ENCODE peak calls at places on chromosomes 11 and 22, in seven cellular contexts. R is psoas muscle, S is AG04449, I is astrocyte of the spinal cord, K is GM06990, Y is tibial nerve, C is BJ. G is an unnamed sample.
A peak's percentile ranks its signal among the peaks of the same experiment; 100 is the strongest.

GRCh38 chr11:2290351-2290841 is 11.3 kb downstream of the C11orf21 start:
- DNase-seq in R (peak; percentile 30), S (no peak), I (no peak), K (no peak), Y (no peak), C (no peak), G (no peak)

GRCh38 chr11:27210509-27210908 is 152.5 kb downstream of the CCDC34 start:
- DNase-seq in R (no peak), S (no peak), I (no peak), K (no peak), Y (no peak), C (no peak), G (no peak)

GRCh38 chr11:99197477-99197876 is 176.7 kb downstream of the CNTN5 start:
- DNase-seq in R (no peak), S (no peak), I (no peak), K (no peak), Y (no peak), C (no peak), G (no peak)

GRCh38 chr11:123608371-123608770 is 46.1 kb downstream of the SCN3B start:
- DNase-seq in R (no peak), S (no peak), I (no peak), K (no peak), Y (no peak), C (no peak), G (no peak)

GRCh38 chr11:128695539-128696221 is 1.8 kb downstream of the FLI1 start:
- DNase-seq in R (no peak), S (no peak), I (peak; percentile 37), K (no peak), Y (peak; percentile 57), C (no peak), G (peak; percentile 66)

GRCh38 chr22:18110194-18110943 is at the start of gene TUBA8:
- DNase-seq in R (peak; percentile 89), S (no peak), I (peak; percentile 20), K (peak; percentile 85), Y (no peak), C (no peak), G (peak; percentile 87)

GRCh38 chr11:27423125-27423524 is 49.5 kb downstream of the LGR4 start:
- DNase-seq in R (peak; percentile 59), S (peak; percentile 41), I (no peak), K (no peak), Y (peak; percentile 17), C (peak; percentile 26), G (no peak)

GRCh38 chr11:19978668-19979518 is 181.4 kb downstream of the DBX1 start:
- DNase-seq in R (no peak), S (peak; percentile 52), I (peak; percentile 95), K (peak; percentile 29), Y (no peak), C (no peak), G (peak; percentile 61)

GRCh38 chr11:71238285-71238875 is 14.0 kb downstream of the SHANK2 start:
- DNase-seq in R (no peak), S (no peak), I (no peak), K (no peak), Y (no peak), C (no peak), G (no peak)

GRCh38 chr11:10918275-10918674 is 60.4 kb upstream of the ZBED5 start:
- DNase-seq in R (no peak), S (no peak), I (no peak), K (no peak), Y (no peak), C (no peak), G (no peak)

GRCh38 chr11:16154715-16155396 is 201.5 kb downstream of the SOX6 start:
- DNase-seq in R (no peak), S (no peak), I (peak; percentile 32), K (no peak), Y (no peak), C (no peak), G (no peak)

GRCh38 chr11:84645988-84646689 is 981.0 kb downstream of the DLG2 start:
- DNase-seq in R (no peak), S (no peak), I (no peak), K (no peak), Y (no peak), C (no peak), G (no peak)

GRCh38 chr11:131889146-131889577 is 518.7 kb downstream of the NTM start:
- DNase-seq in R (no peak), S (peak; percentile 80), I (peak; percentile 93), K (peak; percentile 62), Y (no peak), C (peak; percentile 76), G (peak; percentile 56)

GRCh38 chr11:109853156-109853776 is 239.9 kb upstream of the ZC3H12C start:
- DNase-seq in R (no peak), S (peak; percentile 40), I (peak; percentile 88), K (peak; percentile 19), Y (no peak), C (peak; percentile 25), G (peak; percentile 79)

GRCh38 chr11:6480299-6480914 is 724 bp downstream of the ARFIP2 start:
- DNase-seq in R (no peak), S (no peak), I (no peak), K (no peak), Y (no peak), C (no peak), G (no peak)

GRCh38 chr11:12995211-12995610 is 13.9 kb upstream of the RASSF10 start:
- DNase-seq in R (no peak), S (no peak), I (no peak), K (no peak), Y (peak; percentile 27), C (no peak), G (no peak)

GRCh38 chr11:34816698-34817213 is 99.4 kb downstream of the APIP start:
- DNase-seq in R (no peak), S (no peak), I (no peak), K (no peak), Y (no peak), C (no peak), G (no peak)

GRCh38 chr11:77400306-77400705 is 73.6 kb downstream of the PAK1 start:
- DNase-seq in R (no peak), S (no peak), I (no peak), K (no peak), Y (no peak), C (no peak), G (no peak)

GRCh38 chr22:27492566-27493201 is 308.9 kb downstream of the MN1 start:
- DNase-seq in R (no peak), S (no peak), I (no peak), K (no peak), Y (no peak), C (no peak), G (peak; percentile 21)

GRCh38 chr11:74492084-74492483 is 1.4 kb downstream of the LIPT2 start:
- DNase-seq in R (no peak), S (no peak), I (no peak), K (no peak), Y (no peak), C (no peak), G (no peak)

GRCh38 chr11:66653123-66653522 is 14.6 kb downstream of the RBM4 start:
- DNase-seq in R (no peak), S (no peak), I (no peak), K (no peak), Y (no peak), C (no peak), G (no peak)

GRCh38 chr11:119025099-119025473 is 5.6 kb downstream of the SLC37A4 start:
- DNase-seq in R (no peak), S (no peak), I (no peak), K (no peak), Y (no peak), C (no peak), G (no peak)

GRCh38 chr11:65316311-65316978 is 1.8 kb downstream of the CDC42EP2 start:
- DNase-seq in R (peak; percentile 86), S (peak; percentile 86), I (peak; percentile 70), K (no peak), Y (peak; percentile 53), C (peak; percentile 98), G (no peak)

GRCh38 chr22:32764330-32765116 is 37.0 kb upstream of the TIMP3 start:
- DNase-seq in R (peak; percentile 84), S (peak; percentile 70), I (peak; percentile 67), K (no peak), Y (peak; percentile 66), C (peak; percentile 41), G (no peak)

GRCh38 chr11:61833478-61833877 is 5.4 kb downstream of the FADS2 start:
- DNase-seq in R (no peak), S (no peak), I (no peak), K (no peak), Y (no peak), C (no peak), G (no peak)

GRCh38 chr11:1869427-1870325 is 16.8 kb downstream of the LSP1 start:
- DNase-seq in R (peak; percentile 73), S (no peak), I (no peak), K (no peak), Y (peak; percentile 50), C (no peak), G (no peak)

GRCh38 chr11:43508511-43508918 is 149.8 kb downstream of the TTC17 start:
- DNase-seq in R (no peak), S (peak; percentile 40), I (peak; percentile 40), K (no peak), Y (no peak), C (peak; percentile 4), G (no peak)

GRCh38 chr11:697028-697491 is 1.4 kb downstream of the TMEM80 start:
- DNase-seq in R (no peak), S (peak; percentile 53), I (peak; percentile 87), K (peak; percentile 64), Y (no peak), C (peak; percentile 38), G (peak; percentile 41)

GRCh38 chr11:117809236-117810055 is 12.4 kb upstream of the DSCAML1 start:
- DNase-seq in R (peak; percentile 82), S (no peak), I (peak; percentile 20), K (no peak), Y (peak; percentile 44), C (no peak), G (peak; percentile 27)

GRCh38 chr22:29310065-29310862 is 3.8 kb downstream of the GAS2L1 start:
- DNase-seq in R (no peak), S (no peak), I (no peak), K (no peak), Y (no peak), C (no peak), G (no peak)
- H3K4me3 ChIP-seq in R (no peak overlapping the region), S (no peak overlapping the region), I (no peak overlapping the region), K (no peak overlapping the region), Y (no peak overlapping the region), C (no peak overlapping the region), G (no peak overlapping the region)

DNA sequence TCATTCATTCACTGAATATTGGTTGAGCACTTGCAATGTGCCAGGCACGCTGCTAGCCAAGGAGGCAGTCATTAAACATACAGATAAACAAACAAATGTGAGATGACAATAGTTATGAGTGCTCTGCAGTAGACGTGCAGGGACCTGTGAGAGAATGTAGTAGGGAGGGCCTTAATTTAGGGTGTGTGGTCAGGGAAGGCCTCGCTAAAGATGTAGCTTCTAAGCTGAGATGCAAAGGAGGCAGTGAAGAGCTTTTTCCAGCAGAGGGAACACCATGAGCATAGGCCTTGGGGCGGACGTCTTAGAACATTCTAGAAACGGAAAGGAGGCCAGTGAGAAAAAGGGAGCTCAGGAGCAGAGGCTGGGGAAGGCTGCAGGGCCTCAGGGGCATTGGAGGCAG is 789 bp upstream of the NCF4 start:
- DNase-seq in R (no peak), S (no peak), I (no peak), K (no peak), Y (no peak), C (no peak), G (peak; percentile 34)
- TF ChIP-seq CTCF in R (no peak), S (no peak), I (no peak), K (peak; percentile 20), Y (no peak), C (no peak), G (no peak)

GRCh38 chr22:46767249-46767985 is 5.0 kb downstream of the TBC1D22A start:
- DNase-seq in R (no peak), S (no peak), I (no peak), K (no peak), Y (no peak), C (no peak), G (no peak)
- H3K4me3 ChIP-seq in R (no peak overlapping the region), S (no peak overlapping the region), I (no peak overlapping the region), K (no peak overlapping the region), Y (no peak overlapping the region), C (no peak overlapping the region), G (no peak overlapping the region)

GRCh38 chr11:72814831-72815618 is 814 bp downstream of the ATG16L2 start:
- DNase-seq in R (no peak), S (no peak), I (peak; percentile 68), K (peak; percentile 83), Y (no peak), C (no peak), G (peak; percentile 84)
- TF ChIP-seq CTCF in R (no peak), S (peak; percentile 9), I (peak; percentile 7), K (peak; percentile 43), Y (no peak), C (peak; percentile 31), G (no peak)

G was measured in GM12865.